ENCODE peak calls at places on chromosomes 13 and 19, in nine cellular contexts. Y is T-helper 17 cell; M is putamen; N is activated CD8-positive, alpha-beta memory T cell treated with anti-CD3 and anti-CD28 coated beads for 1 hour; J is stimulated activated CD4-positive, alpha-beta T cell treated with anti-CD3 and anti-CD28 coated beads, Interleukin-1b, Interleukin-23, amount 100 ng/mL, for 48 hours; C is CD8-positive, alpha-beta T cell; X is head of caudate nucleus; F is EH; L is activated T-helper 1 cell treated with anti-CD3 and anti-CD28 coated beads, Interleukin-12 subunit alpha, Interleukin-12 subunit beta, Interleukin-2, Interleukin-4 antibody, amounts not matched to agents 30 ng/mL and 10 ng/mL and 1 ng/mL, durations not matched to agents 14 hours and 24 hours and 36 hours. K is an unnamed sample.

GRCh38 chr19:29383696-29384095 is 142.1 kb upstream of the VSTM2B start:
- DNase-seq in Y (no peak), M (no peak), N (no peak), J (no peak), C (no peak), X (peak; percentile 11), F (no peak), L (no peak), K (no peak)

GRCh38 chr19:15815306-15815705 is at the start of gene OR10H1:
- DNase-seq in Y (no peak), M (no peak), N (no peak), J (no peak), C (no peak), X (no peak), F (no peak), L (no peak), K (peak; percentile 9)

GRCh38 chr19:488505-489417 is 7.5 kb upstream of the MADCAM1 start:
- DNase-seq in Y (peak; percentile 89), M (peak; percentile 94), N (peak; percentile 71), J (peak; percentile 91), C (peak; percentile 93), X (peak; percentile 97), F (peak; percentile 94), L (peak; percentile 87), K (peak; percentile 78)

GRCh38 chr13:80037505-80037888 is 303.4 kb downstream of the SPRY2 start:
- DNase-seq in Y (no peak), M (no peak), N (no peak), J (no peak), C (no peak), X (peak; percentile 53), F (peak; percentile 92), L (no peak), K (peak; percentile 94)

GRCh38 chr13:25111557-25111956 is 15.6 kb downstream of the PABPC3 start:
- DNase-seq in Y (no peak), M (no peak), N (no peak), J (no peak), C (no peak), X (no peak), F (no peak), L (no peak), K (peak; percentile 50)

GRCh38 chr19:38559428-38560401 is 58.0 kb downstream of the MAP4K1 start:
- DNase-seq in Y (no peak), M (no peak), N (no peak), J (peak; percentile 44), C (peak; percentile 23), X (no peak), F (peak; percentile 11), L (peak; percentile 47), K (peak; percentile 78)

GRCh38 chr13:18954254-18954653 is 227.4 kb downstream of the TUBA3C start:
- DNase-seq in Y (no peak), M (no peak), N (no peak), J (no peak), C (no peak), X (no peak), F (no peak), L (no peak), K (no peak)

GRCh38 chr13:111551421-111551820 is 231.0 kb downstream of the TEX29 start:
- DNase-seq in Y (no peak), M (no peak), N (no peak), J (no peak), C (no peak), X (no peak), F (no peak), L (no peak), K (no peak)

GRCh38 chr13:51858433-51859247 is 3.1 kb upstream of the CCDC70 start:
- DNase-seq in Y (no peak), M (no peak), N (no peak), J (no peak), C (no peak), X (no peak), F (peak; percentile 50), L (no peak), K (peak; percentile 11)

GRCh38 chr19:45477713-45478453 is 10.1 kb downstream of the FOSB start:
- DNase-seq in Y (no peak), M (no peak), N (no peak), J (peak; percentile 51), C (no peak), X (no peak), F (no peak), L (no peak), K (peak; percentile 90)

GRCh38 chr13:45393941-45394570 is 24.1 kb downstream of the SLC25A30 start:
- DNase-seq in Y (no peak), M (no peak), N (no peak), J (peak; percentile 20), C (peak; percentile 31), X (peak; percentile 71), F (peak; percentile 62), L (no peak), K (peak; percentile 65)

GRCh38 chr19:13056052-13056660 is 46.5 kb downstream of the LYL1 start:
- DNase-seq in Y (no peak), M (no peak), N (no peak), J (no peak), C (no peak), X (no peak), F (peak; percentile 80), L (no peak), K (peak; percentile 12)

GRCh38 chr13:79222427-79223205 is 183.4 kb downstream of the RBM26 start:
- DNase-seq in Y (no peak), M (no peak), N (no peak), J (no peak), C (no peak), X (no peak), F (no peak), L (no peak), K (no peak)

GRCh38 chr13:97723655-97724054 is 229.8 kb upstream of the IPO5 start:
- DNase-seq in Y (no peak), M (no peak), N (no peak), J (no peak), C (no peak), X (no peak), F (no peak), L (no peak), K (no peak)

GRCh38 chr19:15378529-15379082 is 981 bp downstream of the AKAP8 start:
- DNase-seq in Y (no peak), M (no peak), N (no peak), J (peak; percentile 64), C (peak; percentile 47), X (peak; percentile 71), F (peak; percentile 63), L (peak; percentile 41), K (peak; percentile 30)

GRCh38 chr13:84131249-84131648 is 249.0 kb upstream of the SLITRK1 start:
- DNase-seq in Y (no peak), M (no peak), N (no peak), J (no peak), C (no peak), X (no peak), F (no peak), L (no peak), K (no peak)

GRCh38 chr13:78600317-78600899 is 2.9 kb downstream of the POU4F1 start:
- DNase-seq in Y (no peak), M (no peak), N (no peak), J (no peak), C (no peak), X (no peak), F (no peak), L (no peak), K (no peak)

GRCh38 chr13:60016229-60016628 is 147.5 kb downstream of the DIAPH3 start:
- DNase-seq in Y (no peak), M (no peak), N (no peak), J (no peak), C (no peak), X (no peak), F (no peak), L (no peak), K (peak; percentile 53)

GRCh38 chr13:99926014-99926731 is 45.4 kb downstream of the ZIC5 start:
- DNase-seq in Y (no peak), M (no peak), N (no peak), J (no peak), C (no peak), X (no peak), F (peak; percentile 21), L (no peak), K (peak; percentile 57)

GRCh38 chr13:110454227-110454859 is 107.2 kb downstream of the RAB20 start:
- DNase-seq in Y (no peak), M (no peak), N (no peak), J (no peak), C (no peak), X (no peak), F (no peak), L (no peak), K (no peak)

GRCh38 chr19:16899566-16900075 is 10.8 kb downstream of the F2RL3 start:
- DNase-seq in Y (no peak), M (no peak), N (no peak), J (peak; percentile 33), C (no peak), X (no peak), F (peak; percentile 37), L (no peak), K (no peak)

GRCh38 chr19:10339380-10339960 is at the start of gene ICAM3:
- DNase-seq in Y (peak; percentile 55), M (no peak), N (no peak), J (peak; percentile 70), C (peak; percentile 59), X (no peak), F (no peak), L (peak; percentile 61), K (no peak)

GRCh38 chr19:27738569-27739193 is 1474.3 kb downstream of the UQCRFS1 start:
- DNase-seq in Y (no peak), M (no peak), N (no peak), J (no peak), C (no peak), X (no peak), F (no peak), L (no peak), K (no peak)

GRCh38 chr13:75857291-75857690 is 221.2 kb downstream of the LMO7 start:
- DNase-seq in Y (no peak), M (no peak), N (no peak), J (no peak), C (no peak), X (no peak), F (no peak), L (no peak), K (no peak)

GRCh38 chr19:18487576-18488402 is 34.1 kb downstream of the ELL start:
- DNase-seq in Y (no peak), M (no peak), N (no peak), J (no peak), C (no peak), X (peak; percentile 65), F (no peak), L (no peak), K (no peak)

GRCh38 chr19:15448778-15449619 is 757 bp downstream of the WIZ start:
- DNase-seq in Y (no peak), M (no peak), N (no peak), J (no peak), C (no peak), X (no peak), F (peak; percentile 44), L (no peak), K (no peak)

GRCh38 chr13:28251462-28251861 is 113.1 kb downstream of the PAN3 start:
- DNase-seq in Y (no peak), M (no peak), N (no peak), J (no peak), C (no peak), X (no peak), F (no peak), L (no peak), K (no peak)

GRCh38 chr13:96519380-96519779 is 429.5 kb downstream of the HS6ST3 start:
- DNase-seq in Y (no peak), M (no peak), N (no peak), J (no peak), C (no peak), X (no peak), F (no peak), L (no peak), K (no peak)

GRCh38 chr19:57708641-57709354 is at the start of gene ZNF154:
- DNase-seq in Y (peak; percentile 22), M (peak; percentile 78), N (no peak), J (peak; percentile 25), C (peak; percentile 38), X (peak; percentile 84), F (no peak), L (peak; percentile 21), K (peak; percentile 21)

GRCh38 chr19:35155441-35155840 is 906 bp downstream of the FXYD5 start:
- DNase-seq in Y (no peak), M (no peak), N (no peak), J (peak; percentile 28), C (peak; percentile 41), X (no peak), F (no peak), L (no peak), K (no peak)

K was measured in renal cortical epithelial cell.